ENCODE peak calls at places on chromosomes 6 and 20, in nine cellular contexts. One of them, this sample, is unnamed.

GRCh38 chr6:107490568-107491058 is 696 bp downstream of the SOBP start:
- DNase-seq in HFFc6: no peak
- DNase-seq in nephron progenitor cell: no peak
- DNase-seq in neural progenitor cell: no peak
- DNase-seq in GM20000: no peak
- DNase-seq in left ventricle myocardium inferior: no peak
- DNase-seq in B cell: no peak
- DNase-seq in HCT116: no peak
- DNase-seq in ascending aorta: no peak
- DNase-seq in this sample: no peak

GRCh38 chr6:163612200-163612599 is 197.7 kb downstream of the QKI start:
- DNase-seq in HFFc6: no peak
- DNase-seq in nephron progenitor cell: no peak
- DNase-seq in neural progenitor cell: no peak
- DNase-seq in GM20000: no peak
- DNase-seq in left ventricle myocardium inferior: no peak
- DNase-seq in B cell: no peak
- DNase-seq in HCT116: no peak
- DNase-seq in ascending aorta: no peak
- DNase-seq in this sample: no peak

GRCh38 chr20:63641792-63642517 is 11.3 kb downstream of the STMN3 start:
- DNase-seq in HFFc6: peak
- DNase-seq in nephron progenitor cell: peak
- DNase-seq in neural progenitor cell: peak
- DNase-seq in GM20000: peak
- DNase-seq in left ventricle myocardium inferior: peak
- DNase-seq in B cell: peak
- DNase-seq in HCT116: peak
- DNase-seq in ascending aorta: peak
- DNase-seq in this sample: peak

GRCh38 chr20:58575776-58576589 is 60.8 kb upstream of the APCDD1L start:
- DNase-seq in HFFc6: no peak
- DNase-seq in nephron progenitor cell: no peak
- DNase-seq in neural progenitor cell: no peak
- DNase-seq in GM20000: no peak
- DNase-seq in left ventricle myocardium inferior: no peak
- DNase-seq in B cell: no peak
- DNase-seq in HCT116: no peak
- DNase-seq in ascending aorta: no peak
- DNase-seq in this sample: no peak

GRCh38 chr6:165834613-165835259 is 171.7 kb upstream of the PDE10A start:
- DNase-seq in HFFc6: no peak
- DNase-seq in nephron progenitor cell: no peak
- DNase-seq in neural progenitor cell: no peak
- DNase-seq in GM20000: no peak
- DNase-seq in left ventricle myocardium inferior: peak
- DNase-seq in B cell: no peak
- DNase-seq in HCT116: no peak
- DNase-seq in ascending aorta: no peak
- DNase-seq in this sample: peak

GRCh38 chr6:90421656-90422055 is 125.0 kb upstream of the BACH2 start:
- DNase-seq in HFFc6: no peak
- DNase-seq in nephron progenitor cell: no peak
- DNase-seq in neural progenitor cell: no peak
- DNase-seq in GM20000: no peak
- DNase-seq in left ventricle myocardium inferior: no peak
- DNase-seq in B cell: no peak
- DNase-seq in HCT116: no peak
- DNase-seq in ascending aorta: no peak
- DNase-seq in this sample: no peak

GRCh38 chr20:13141541-13141940 is 79.5 kb upstream of the ISM1 start:
- DNase-seq in HFFc6: no peak
- DNase-seq in nephron progenitor cell: peak
- DNase-seq in neural progenitor cell: no peak
- DNase-seq in GM20000: no peak
- DNase-seq in left ventricle myocardium inferior: no peak
- DNase-seq in B cell: no peak
- DNase-seq in HCT116: no peak
- DNase-seq in ascending aorta: no peak
- DNase-seq in this sample: no peak

GRCh38 chr6:111591370-111591900 is 14.2 kb downstream of the TRAF3IP2 start:
- DNase-seq in HFFc6: peak
- DNase-seq in nephron progenitor cell: no peak
- DNase-seq in neural progenitor cell: no peak
- DNase-seq in GM20000: no peak
- DNase-seq in left ventricle myocardium inferior: peak
- DNase-seq in B cell: no peak
- DNase-seq in HCT116: peak
- DNase-seq in ascending aorta: peak
- DNase-seq in this sample: peak

GRCh38 chr6:143965503-143966171 is 42.4 kb downstream of the PLAGL1 start:
- DNase-seq in HFFc6: peak
- DNase-seq in nephron progenitor cell: no peak
- DNase-seq in neural progenitor cell: no peak
- DNase-seq in GM20000: no peak
- DNase-seq in left ventricle myocardium inferior: no peak
- DNase-seq in B cell: no peak
- DNase-seq in HCT116: no peak
- DNase-seq in ascending aorta: no peak
- DNase-seq in this sample: peak

GRCh38 chr20:18943542-18943941 is 130.0 kb downstream of the SCP2D1 start:
- DNase-seq in HFFc6: no peak
- DNase-seq in nephron progenitor cell: no peak
- DNase-seq in neural progenitor cell: no peak
- DNase-seq in GM20000: no peak
- DNase-seq in left ventricle myocardium inferior: no peak
- DNase-seq in B cell: no peak
- DNase-seq in HCT116: no peak
- DNase-seq in ascending aorta: peak
- DNase-seq in this sample: peak

GRCh38 chr6:72246926-72247325 is 360.6 kb downstream of the RIMS1 start:
- DNase-seq in HFFc6: no peak
- DNase-seq in nephron progenitor cell: no peak
- DNase-seq in neural progenitor cell: peak
- DNase-seq in GM20000: no peak
- DNase-seq in left ventricle myocardium inferior: no peak
- DNase-seq in B cell: no peak
- DNase-seq in HCT116: peak
- DNase-seq in ascending aorta: no peak
- DNase-seq in this sample: no peak

GRCh38 chr6:55874309-55874708 is 1.1 kb downstream of the BMP5 start:
- DNase-seq in HFFc6: no peak
- DNase-seq in nephron progenitor cell: no peak
- DNase-seq in neural progenitor cell: no peak
- DNase-seq in GM20000: no peak
- DNase-seq in left ventricle myocardium inferior: no peak
- DNase-seq in B cell: no peak
- DNase-seq in HCT116: no peak
- DNase-seq in ascending aorta: no peak
- DNase-seq in this sample: no peak

GRCh38 chr20:43473058-43473704 is 15.5 kb downstream of the SRSF6 start:
- DNase-seq in HFFc6: no peak
- DNase-seq in nephron progenitor cell: no peak
- DNase-seq in neural progenitor cell: no peak
- DNase-seq in GM20000: no peak
- DNase-seq in left ventricle myocardium inferior: no peak
- DNase-seq in B cell: no peak
- DNase-seq in HCT116: no peak
- DNase-seq in ascending aorta: no peak
- DNase-seq in this sample: no peak
- TF ChIP-seq CTCF in HFFc6: no peak
- TF ChIP-seq CTCF in nephron progenitor cell: no peak
- TF ChIP-seq CTCF in neural progenitor cell: peak
- TF ChIP-seq CTCF in GM20000: no peak
- TF ChIP-seq CTCF in left ventricle myocardium inferior: no peak
- TF ChIP-seq CTCF in B cell: no peak
- TF ChIP-seq CTCF in HCT116: peak
- TF ChIP-seq CTCF in ascending aorta: no peak
- TF ChIP-seq CTCF in this sample: no peak

DNA sequence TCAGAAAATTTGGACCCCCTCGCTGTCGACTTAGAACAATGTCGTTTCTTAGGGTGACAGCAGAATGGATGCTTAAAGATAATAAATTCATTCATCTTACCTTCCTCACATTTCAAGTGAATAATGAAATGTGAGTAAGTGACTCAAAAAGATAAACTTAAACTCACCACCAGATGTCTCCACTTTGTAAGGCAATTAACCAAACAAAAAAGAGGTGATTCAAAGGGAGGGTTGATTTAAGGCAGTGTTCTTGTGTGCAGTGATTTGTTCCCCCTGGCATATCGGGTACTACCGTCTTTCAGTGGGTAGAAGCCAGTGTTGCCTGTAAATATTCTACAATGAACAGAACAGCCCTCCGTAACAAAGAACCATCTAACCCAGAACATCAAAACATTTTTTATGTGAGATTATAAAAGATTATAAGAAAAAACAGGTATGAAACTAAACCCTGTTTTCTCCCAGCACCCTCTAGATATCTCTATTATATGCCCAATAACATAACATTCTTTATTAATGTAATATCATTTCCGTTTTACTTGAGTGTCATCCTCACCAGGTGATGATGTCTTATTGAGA is 589.7 kb downstream of the CBLN4 start:
- DNase-seq in HFFc6: no peak
- DNase-seq in nephron progenitor cell: no peak
- DNase-seq in neural progenitor cell: peak
- DNase-seq in GM20000: no peak
- DNase-seq in left ventricle myocardium inferior: no peak
- DNase-seq in B cell: no peak
- DNase-seq in HCT116: no peak
- DNase-seq in ascending aorta: no peak
- DNase-seq in this sample: peak
- TF ChIP-seq CTCF in HFFc6: peak
- TF ChIP-seq CTCF in nephron progenitor cell: peak
- TF ChIP-seq CTCF in neural progenitor cell: peak
- TF ChIP-seq CTCF in GM20000: no peak
- TF ChIP-seq CTCF in left ventricle myocardium inferior: peak
- TF ChIP-seq CTCF in B cell: no peak
- TF ChIP-seq CTCF in HCT116: no peak
- TF ChIP-seq CTCF in ascending aorta: no peak
- TF ChIP-seq CTCF in this sample: peak

DNA sequence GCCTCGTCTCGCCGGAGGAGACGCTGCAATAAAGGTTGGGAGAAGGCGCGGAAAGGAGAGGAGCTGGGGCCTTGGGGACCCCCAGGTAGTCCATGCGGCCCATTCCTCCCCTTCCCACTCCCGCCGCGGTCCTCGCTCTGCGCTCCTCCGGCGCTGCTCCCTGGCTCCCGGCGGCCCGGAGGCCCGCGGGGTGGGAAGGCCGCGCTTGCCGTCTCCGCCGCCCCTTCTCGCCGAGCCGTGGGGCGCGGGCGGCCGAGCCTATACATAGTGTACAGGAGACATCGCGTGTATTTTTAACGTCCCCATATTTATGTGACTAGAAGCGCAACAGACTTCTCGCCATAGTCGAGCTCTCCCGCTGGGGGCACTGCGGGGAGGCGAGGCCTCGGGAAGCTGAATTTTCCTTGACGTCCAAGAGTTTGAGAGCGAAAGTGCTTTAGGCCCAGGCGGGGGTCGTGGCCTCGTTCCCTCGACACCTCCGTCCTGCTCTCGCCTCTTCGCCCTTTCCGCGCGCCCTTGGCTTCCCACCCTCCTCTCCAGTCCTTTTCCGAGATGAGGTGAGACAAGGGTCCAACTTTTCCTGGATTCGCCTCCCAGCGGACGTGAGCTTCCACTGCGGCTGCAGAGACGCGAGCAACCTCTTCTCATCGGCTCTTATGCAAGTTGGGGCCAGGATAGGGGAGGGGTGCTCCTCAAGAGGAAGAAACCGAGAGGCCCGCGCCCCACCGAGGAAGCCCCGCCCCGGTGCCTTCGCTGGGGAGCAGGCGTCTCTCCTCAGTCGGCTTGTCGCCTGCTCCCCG is 29.0 kb downstream of the SLC12A5 start:
- DNase-seq in HFFc6: peak
- DNase-seq in nephron progenitor cell: peak
- DNase-seq in neural progenitor cell: peak
- DNase-seq in GM20000: peak
- DNase-seq in left ventricle myocardium inferior: peak
- DNase-seq in B cell: no peak
- DNase-seq in HCT116: no peak
- DNase-seq in ascending aorta: peak
- DNase-seq in this sample: no peak
- TF ChIP-seq CTCF in HFFc6: peak
- TF ChIP-seq CTCF in nephron progenitor cell: peak
- TF ChIP-seq CTCF in neural progenitor cell: peak
- TF ChIP-seq CTCF in GM20000: peak
- TF ChIP-seq CTCF in left ventricle myocardium inferior: peak
- TF ChIP-seq CTCF in B cell: peak
- TF ChIP-seq CTCF in HCT116: no peak
- TF ChIP-seq CTCF in ascending aorta: no peak
- TF ChIP-seq CTCF in this sample: no peak

GRCh38 chr20:57335392-57335791 is 5.8 kb downstream of the SPO11 start:
- DNase-seq in HFFc6: no peak
- DNase-seq in nephron progenitor cell: no peak
- DNase-seq in neural progenitor cell: no peak
- DNase-seq in GM20000: no peak
- DNase-seq in left ventricle myocardium inferior: no peak
- DNase-seq in B cell: no peak
- DNase-seq in HCT116: no peak
- DNase-seq in ascending aorta: no peak
- DNase-seq in this sample: peak
- TF ChIP-seq CTCF in HFFc6: peak
- TF ChIP-seq CTCF in nephron progenitor cell: no peak
- TF ChIP-seq CTCF in neural progenitor cell: peak
- TF ChIP-seq CTCF in GM20000: no peak
- TF ChIP-seq CTCF in left ventricle myocardium inferior: no peak
- TF ChIP-seq CTCF in B cell: no peak
- TF ChIP-seq CTCF in HCT116: no peak
- TF ChIP-seq CTCF in ascending aorta: no peak
- TF ChIP-seq CTCF in this sample: no peak

GRCh38 chr6:128860782-128861181 is 22.2 kb upstream of the LAMA2 start:
- DNase-seq in HFFc6: no peak
- DNase-seq in nephron progenitor cell: no peak
- DNase-seq in neural progenitor cell: no peak
- DNase-seq in GM20000: no peak
- DNase-seq in left ventricle myocardium inferior: no peak
- DNase-seq in B cell: no peak
- DNase-seq in HCT116: no peak
- DNase-seq in ascending aorta: no peak
- DNase-seq in this sample: no peak

DNA sequence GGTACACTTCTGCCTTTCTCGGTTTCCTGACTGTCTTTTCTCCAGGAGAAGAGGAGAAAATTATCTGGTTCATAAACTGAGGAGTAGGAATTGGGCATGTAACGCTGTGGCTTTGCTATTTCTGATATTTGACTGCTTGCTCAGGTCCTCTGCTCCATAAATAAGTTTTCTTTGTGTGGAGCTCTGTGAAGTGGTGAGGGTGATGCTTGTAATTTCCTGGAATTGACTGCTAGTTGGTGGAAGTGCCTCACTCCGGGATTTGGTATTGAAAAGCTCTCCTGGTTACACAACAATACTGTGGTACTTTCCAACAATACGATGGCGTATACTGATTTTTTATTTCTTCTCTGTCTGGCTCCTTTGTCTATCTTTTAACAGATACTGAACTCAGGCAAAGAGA is 25.1 kb upstream of the LAMA2 start:
- DNase-seq in HFFc6: no peak
- DNase-seq in nephron progenitor cell: no peak
- DNase-seq in neural progenitor cell: no peak
- DNase-seq in GM20000: no peak
- DNase-seq in left ventricle myocardium inferior: no peak
- DNase-seq in B cell: no peak
- DNase-seq in HCT116: no peak
- DNase-seq in ascending aorta: no peak
- DNase-seq in this sample: no peak
- TF ChIP-seq CTCF in HFFc6: no peak
- TF ChIP-seq CTCF in nephron progenitor cell: no peak
- TF ChIP-seq CTCF in neural progenitor cell: no peak
- TF ChIP-seq CTCF in GM20000: no peak
- TF ChIP-seq CTCF in left ventricle myocardium inferior: no peak
- TF ChIP-seq CTCF in B cell: no peak
- TF ChIP-seq CTCF in HCT116: no peak
- TF ChIP-seq CTCF in ascending aorta: no peak
- TF ChIP-seq CTCF in this sample: no peak